ENCODE peak calls at places on chromosomes 16 and 17, in nine cellular contexts. A, I, O, M, D, Q, H, L and Y are unnamed samples.

GRCh38 chr17:45868276-45868675 is 23.6 kb downstream of the SPPL2C start:
- DNase-seq in Q (no peak), D (no peak), I (no peak), L (no peak), H (no peak), A (no peak), O (no peak), M (no peak), Y (no peak)

GRCh38 chr16:66361604-66362135 is 4.8 kb upstream of the CDH5 start:
- DNase-seq in Q (no peak), O (no peak), I (no peak), M (no peak), A (no peak), H (no peak), D (no peak), L (no peak), Y (no peak)

GRCh38 chr17:76716146-76716833 is 5.5 kb upstream of the MXRA7 start:
- DNase-seq in H (no peak), M (peak; percentile 83), Q (no peak), L (no peak), O (peak; percentile 90), D (no peak), I (peak; percentile 35), A (no peak), Y (peak; percentile 90)

GRCh38 chr16:66523861-66524354 is 26.0 kb downstream of the TK2 start:
- DNase-seq in Q (no peak), L (no peak), A (no peak), O (no peak), D (no peak), H (no peak), M (no peak), I (no peak), Y (no peak)

GRCh38 chr16:15404792-15405191 is 9.2 kb downstream of the MPV17L start:
- DNase-seq in L (no peak), A (no peak), M (no peak), O (no peak), H (no peak), I (no peak), Q (no peak), D (no peak), Y (no peak)

GRCh38 chr16:87295259-87295658 is 21.9 kb downstream of the C16orf95 start:
- DNase-seq in H (no peak), I (no peak), O (no peak), M (no peak), D (peak; percentile 73), A (peak; percentile 68), Q (no peak), L (no peak), Y (no peak)

GRCh38 chr16:87926246-87927194 is 9.8 kb downstream of the CA5A start:
- DNase-seq in D (no peak), A (no peak), M (no peak), I (no peak), L (no peak), O (no peak), Q (no peak), H (no peak), Y (no peak)

GRCh38 chr16:9206156-9206555 is 114.7 kb downstream of the HAPSTR1 start:
- DNase-seq in D (no peak), I (no peak), O (no peak), H (no peak), L (no peak), A (no peak), Q (no peak), M (no peak), Y (no peak)